ENCODE peak calls at places on chromosomes 13 and 19, in four cellular contexts. Z is neuronal stem cell, S is mesenchymal stem cell, A is IMR-90. V is an unnamed sample.

GRCh38 chr13:34817246-34817645 is 124.8 kb upstream of the NBEA start:
- DNase-seq in Z (no peak), A (no peak), S (no peak), V (peak; percentile 2)

GRCh38 chr19:3034845-3035541 is 5.9 kb upstream of the TLE2 start:
- DNase-seq in A (peak; percentile 35), Z (no peak), S (peak; percentile 76), V (no peak)

GRCh38 chr19:28737021-28737525 is 475.9 kb downstream of the UQCRFS1 start:
- DNase-seq in A (peak; percentile 44), S (peak; percentile 50), Z (no peak), V (peak; percentile 61)

GRCh38 chr19:43651758-43652545 is 12.3 kb upstream of the CADM4 start:
- DNase-seq in S (peak; percentile 77), Z (no peak), A (peak; percentile 65), V (peak; percentile 66)

GRCh38 chr19:30036154-30037129 is 94.4 kb downstream of the URI1 start:
- DNase-seq in S (peak; percentile 3), A (peak; percentile 26), Z (no peak), V (peak; percentile 49)

GRCh38 chr13:111115051-111115840 is at the start of gene ARHGEF7:
- DNase-seq in S (peak; percentile 22), Z (peak; percentile 43), A (no peak), V (peak; percentile 68)

GRCh38 chr19:31863122-31863521 is 482.3 kb upstream of the ZNF507 start:
- DNase-seq in S (no peak), Z (no peak), A (no peak), V (no peak)

GRCh38 chr13:66492479-66492878 is 737.7 kb downstream of the PCDH9 start:
- DNase-seq in Z (no peak), A (no peak), S (no peak), V (no peak)

GRCh38 chr19:29976151-29976943 is 34.3 kb downstream of the URI1 start:
- DNase-seq in A (no peak), Z (no peak), S (no peak), V (no peak)

GRCh38 chr19:34173145-34173956 is 1.0 kb downstream of the LSM14A start:
- DNase-seq in S (peak; percentile 53), Z (peak; percentile 64), A (peak; percentile 27), V (peak; percentile 95)

GRCh38 chr13:69198706-69199105 is 908.9 kb upstream of the ATXN8OS start:
- DNase-seq in A (no peak), S (no peak), Z (no peak), V (no peak)

GRCh38 chr13:51912091-51912490 is 50.3 kb downstream of the CCDC70 start:
- DNase-seq in A (no peak), Z (no peak), S (no peak), V (peak; percentile 56)

GRCh38 chr13:72314210-72314609 is 413.2 kb downstream of the MZT1 start:
- DNase-seq in Z (no peak), S (no peak), A (no peak), V (no peak)

GRCh38 chr19:56900573-56901097 is 60.1 kb upstream of the PEG3 start:
- DNase-seq in Z (no peak), S (no peak), A (no peak), V (no peak)

GRCh38 chr13:101514100-101514499 is 61.6 kb downstream of the ITGBL1 start:
- DNase-seq in S (no peak), A (no peak), Z (no peak), V (no peak)

GRCh38 chr13:104586010-104586746 is 1520.0 kb upstream of the SLC10A2 start:
- DNase-seq in S (peak; percentile 56), Z (no peak), A (peak; percentile 87), V (peak; percentile 80)

GRCh38 chr19:3549816-3550215 is 7.6 kb downstream of the MFSD12 start:
- DNase-seq in S (no peak), Z (no peak), A (no peak), V (no peak)

GRCh38 chr13:91930687-91931086 is 532.3 kb downstream of the GPC5 start:
- DNase-seq in Z (no peak), A (no peak), S (no peak), V (no peak)
- H2BK5ac ChIP-seq in Z (no peak overlapping the region), A (no peak overlapping the region), S (no peak overlapping the region), V (no peak overlapping the region)

GRCh38 chr19:16797876-16798275 is 31.3 kb upstream of the SIN3B start:
- DNase-seq in A (no peak), Z (no peak), S (no peak), V (no peak)
- H3K9me3 ChIP-seq in A (peaks cover 3% of the 10 kb centered on the region), Z (peaks cover 6% of the 10 kb centered on the region), S (peaks cover 5% of the 10 kb centered on the region), V (peaks cover 5% of the 10 kb centered on the region)

DNA sequence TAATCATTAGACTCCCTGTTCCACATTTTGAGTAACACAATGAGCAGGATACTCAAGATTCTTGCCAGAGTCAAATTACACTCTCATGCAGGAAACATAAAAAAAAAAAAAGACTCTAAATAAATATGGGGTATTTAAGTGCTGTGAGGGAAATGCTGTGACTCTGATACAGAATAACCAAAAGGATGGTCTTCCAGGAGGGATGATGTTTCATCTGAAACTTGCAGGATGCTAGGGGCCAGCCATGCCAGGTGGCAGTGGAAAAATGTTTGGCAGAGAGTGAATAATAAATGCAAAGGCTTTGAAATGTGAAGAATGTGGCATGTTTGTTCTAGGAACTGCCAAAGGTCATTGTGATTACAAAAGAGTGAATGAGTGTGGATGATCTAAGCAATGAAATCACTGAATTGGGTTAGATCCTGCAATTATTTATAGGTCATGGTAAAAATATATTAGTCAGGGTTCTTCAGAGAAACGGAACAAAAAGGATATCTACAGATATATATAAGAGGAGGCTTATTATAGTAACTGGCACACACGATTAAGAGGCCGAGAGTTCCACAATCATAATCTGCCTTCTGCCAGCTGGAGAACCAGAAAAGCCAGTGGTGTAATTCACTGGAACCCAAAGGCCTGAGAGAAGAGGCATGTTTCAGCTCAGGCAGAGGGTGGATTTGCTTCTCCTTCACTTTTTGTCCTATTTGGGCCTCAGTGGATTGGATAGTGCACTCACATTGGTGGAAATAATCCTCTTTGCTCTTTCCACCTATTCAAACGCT is 1832.8 kb upstream of the MIR17HG start:
- DNase-seq in S (peak; percentile 63), A (peak; percentile 8), Z (peak; percentile 53), V (no peak)
- H3K27ac ChIP-seq in S (peak overlapping the region; percentile 77), A (no peak overlapping the region), Z (peak overlapping the region; percentile 68), V (no peak overlapping the region)

GRCh38 chr13:23979361-23980159 is 82.3 kb upstream of the C1QTNF9B start:
- DNase-seq in S (peak; percentile 85), A (peak; percentile 82), Z (peak; percentile 65), V (peak; percentile 74)
- H2BK5ac ChIP-seq in S (no peak overlapping the region), A (peak overlapping the region; percentile 26), Z (no peak overlapping the region), V (no peak overlapping the region)

GRCh38 chr19:6988257-6988656 is 33.0 kb downstream of the MBD3L2B start:
- DNase-seq in S (no peak), Z (no peak), A (no peak), V (no peak)

GRCh38 chr19:6979341-6979740 is 41.9 kb downstream of the MBD3L2B start:
- DNase-seq in Z (no peak), A (no peak), S (no peak), V (no peak)

GRCh38 chr19:6987850-6988249 is 33.4 kb downstream of the MBD3L2B start:
- DNase-seq in S (no peak), A (no peak), Z (no peak), V (no peak)

DNA sequence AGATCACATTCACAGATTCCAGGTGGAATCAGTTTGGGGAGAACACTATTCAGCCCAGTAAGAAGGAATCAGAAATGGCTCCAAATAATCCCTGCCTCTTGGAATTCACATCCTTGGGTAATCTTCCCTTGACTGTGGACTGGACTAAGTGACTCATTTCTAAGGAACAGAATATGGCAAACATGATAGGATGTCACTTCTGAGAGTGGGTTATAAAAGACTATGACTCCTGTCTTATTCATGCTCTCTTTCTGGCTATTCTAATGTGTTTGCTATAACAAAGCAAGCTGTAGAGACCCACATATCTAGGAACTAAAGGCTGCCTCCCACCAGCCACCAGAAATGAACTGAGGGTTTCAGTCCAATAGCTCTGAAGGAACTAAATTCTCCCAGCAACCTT is 37.8 kb downstream of the MBD3L2B start:
- DNase-seq in A (no peak), S (no peak), Z (no peak), V (no peak)
- H3K9me3 ChIP-seq in A (peaks cover 19% of the 10 kb centered on the region), S (peaks cover 32% of the 10 kb centered on the region), Z (peaks cover 36% of the 10 kb centered on the region), V (peaks cover 12% of the 10 kb centered on the region)

GRCh38 chr13:48144413-48145035 is 49.6 kb upstream of the MED4 start:
- DNase-seq in S (no peak), A (peak; percentile 45), Z (no peak), V (peak; percentile 71)
- H3K27ac ChIP-seq in S (no peak overlapping the region), A (no peak overlapping the region), Z (no peak overlapping the region), V (no peak overlapping the region)

DNA sequence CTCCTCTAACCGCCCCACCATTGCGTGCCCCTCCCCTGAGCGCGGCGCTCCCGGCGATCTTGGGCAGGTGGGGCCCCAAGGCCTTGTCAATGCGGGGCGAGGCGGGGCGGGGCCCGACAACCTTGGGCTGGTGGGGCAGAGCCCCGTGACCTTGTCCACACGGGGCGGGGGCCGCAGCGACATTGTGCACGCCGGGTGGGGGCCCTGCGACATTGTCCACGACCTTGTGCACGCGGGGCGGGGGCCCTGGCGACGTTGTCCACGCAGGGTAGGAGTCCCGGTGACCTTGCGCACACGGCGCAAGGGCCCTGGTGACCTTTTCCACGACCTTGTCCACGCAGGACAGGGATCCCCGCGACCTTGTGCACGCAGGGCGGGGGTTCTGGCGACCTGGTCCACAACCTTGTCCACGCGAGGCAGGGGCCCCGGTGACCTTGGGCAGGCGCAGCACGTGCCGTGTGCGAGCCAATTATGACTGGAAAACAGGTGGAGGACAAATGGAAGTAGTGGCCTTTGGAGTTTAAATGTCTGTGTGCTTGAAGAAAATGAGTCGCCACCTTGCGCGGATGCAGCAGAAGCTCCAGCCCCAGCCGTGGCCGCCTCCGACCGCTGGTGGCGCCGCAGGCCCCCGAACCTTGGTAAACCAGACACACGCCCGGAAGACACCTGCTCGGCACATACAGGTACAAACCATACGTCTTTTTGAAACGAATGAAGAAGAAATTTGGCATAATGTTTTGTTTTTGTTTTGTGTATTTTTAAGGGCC is 62.6 kb downstream of the LATS2 start:
- DNase-seq in S (no peak), Z (no peak), A (no peak), V (no peak)
- H2BK5ac ChIP-seq in S (peak overlapping the region; percentile 99), Z (no peak overlapping the region), A (peak overlapping the region; percentile 94), V (no peak overlapping the region)

DNA sequence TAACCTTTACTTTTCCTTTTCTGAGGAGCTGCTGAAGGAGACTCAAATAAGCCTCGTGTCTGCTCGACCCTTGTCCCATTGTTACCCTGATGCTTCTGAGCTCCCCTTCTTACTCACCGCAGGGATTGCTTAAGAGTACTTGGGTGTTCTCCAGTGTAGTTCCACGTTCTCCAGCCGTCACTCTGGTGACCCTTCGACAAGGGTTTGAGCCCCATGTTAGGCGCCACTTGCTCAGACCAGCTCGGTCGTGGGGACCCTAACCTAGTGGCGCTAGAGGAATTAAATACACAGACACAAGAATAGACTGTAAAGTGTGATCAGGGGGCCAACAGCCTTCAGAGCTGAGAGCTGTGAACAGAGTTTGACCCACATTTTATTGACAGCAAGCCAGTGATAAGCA is 10.3 kb downstream of the ZNF480 start:
- DNase-seq in A (peak; percentile 19), Z (peak; percentile 20), S (peak; percentile 44), V (no peak)
- H3K9me3 ChIP-seq in A (peaks cover 57% of the 10 kb centered on the region), Z (peaks cover 38% of the 10 kb centered on the region), S (peaks cover 87% of the 10 kb centered on the region), V (peaks cover 29% of the 10 kb centered on the region)